ENCODE peak calls at places on chromosomes 3 and 15, in five cellular contexts. C, F, U, T and O are unnamed samples.

GRCh38 chr3:126938520-126939346 is 44.2 kb upstream of the PLXNA1 start:
- DNase-seq in F (no peak), U (no peak), T (no peak), C (peak), O (no peak)

GRCh38 chr15:84740691-84741090 is 7.7 kb upstream of the ZNF592 start:
- DNase-seq in F (no peak), U (no peak), T (no peak), C (no peak), O (no peak)

GRCh38 chr3:179715582-179715981 is 62.7 kb downstream of the USP13 start:
- DNase-seq in T (no peak), F (no peak), C (no peak), U (no peak), O (no peak)

GRCh38 chr3:192928720-192929119 is 11.1 kb upstream of the MB21D2 start:
- DNase-seq in C (no peak), U (no peak), F (no peak), T (no peak), O (no peak)

GRCh38 chr3:16490062-16490641 is 23.3 kb downstream of the RFTN1 start:
- DNase-seq in U (no peak), C (no peak), T (no peak), F (no peak), O (no peak)

GRCh38 chr15:27628486-27628885 is 470.6 kb downstream of the OCA2 start:
- DNase-seq in C (no peak), F (no peak), T (no peak), U (no peak), O (no peak)

GRCh38 chr3:122743581-122744120 is 50.0 kb downstream of the HSPBAP1 start:
- DNase-seq in U (no peak), C (no peak), F (no peak), T (no peak), O (no peak)

GRCh38 chr15:77497108-77497737 is 76.5 kb downstream of the HMG20A start:
- DNase-seq in C (peak), U (no peak), T (no peak), F (no peak), O (no peak)

GRCh38 chr3:57281710-57282109 is 10.8 kb downstream of the ASB14 start:
- DNase-seq in F (no peak), T (no peak), U (no peak), C (no peak), O (no peak)

GRCh38 chr3:105062853-105063252 is 303.9 kb upstream of the ALCAM start:
- DNase-seq in C (no peak), T (no peak), U (no peak), F (no peak), O (no peak)

GRCh38 chr3:181457190-181457589 is 254.5 kb upstream of the SOX2 start:
- DNase-seq in C (no peak), F (no peak), T (no peak), U (no peak), O (no peak)

GRCh38 chr3:125443923-125444322 is 68.8 kb upstream of the ZNF148 start:
- DNase-seq in C (no peak), T (no peak), F (no peak), U (no peak), O (no peak)

GRCh38 chr3:12833226-12834161 is 7.9 kb downstream of the RPL32 start:
- DNase-seq in U (no peak), F (no peak), C (no peak), T (no peak), O (no peak)

GRCh38 chr15:70362350-70362749 is 264.6 kb upstream of the TLE3 start:
- DNase-seq in F (no peak), U (no peak), C (no peak), T (no peak), O (no peak)

GRCh38 chr15:37083610-37084009 is 16.7 kb downstream of the MEIS2 start:
- DNase-seq in F (no peak), T (no peak), C (no peak), U (no peak), O (no peak)

DNA sequence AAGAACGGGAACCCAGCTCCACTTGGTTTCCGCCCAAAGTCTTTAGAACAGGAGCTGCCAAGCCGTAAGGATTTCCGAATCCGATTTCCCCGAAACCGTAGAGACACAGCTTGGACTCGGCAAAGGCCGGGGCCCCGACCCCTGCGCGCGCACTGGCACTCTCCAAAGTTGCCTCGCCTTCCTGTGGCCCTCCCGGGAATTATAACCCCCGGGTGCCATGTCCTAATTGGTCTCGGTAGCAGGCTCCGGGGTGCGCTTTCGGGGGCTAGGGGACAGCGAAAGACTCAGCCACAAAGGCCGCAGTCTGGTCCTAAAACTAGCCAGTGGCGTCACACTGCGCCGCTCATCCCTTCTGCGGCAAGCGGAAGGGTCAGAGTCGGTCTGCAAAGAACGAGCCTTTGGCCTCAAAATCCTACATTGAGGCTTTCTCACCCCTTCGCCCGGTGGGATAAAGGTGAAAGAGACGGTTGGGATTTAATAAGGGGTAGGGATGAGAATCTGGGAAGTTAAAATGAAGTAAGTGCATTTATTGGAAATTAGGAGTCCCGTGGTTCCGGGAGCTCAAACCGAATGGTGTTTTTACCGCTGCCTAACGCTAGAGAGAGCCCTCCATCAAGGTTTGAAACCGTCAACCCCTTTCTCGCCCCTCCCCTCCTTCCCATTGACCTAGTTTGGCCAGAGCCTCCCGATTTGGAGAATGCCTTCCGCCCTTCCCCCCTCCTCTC is 6.7 kb downstream of the BCL6 start:
- DNase-seq in U (peak), F (peak), C (peak), T (peak), O (peak)
- TF ChIP-seq POLR2AphosphoS5 in U (no peak), F (no peak), C (no peak), T (no peak), O (peak)

GRCh38 chr15:64892850-64893403 is 18.8 kb upstream of the ANKDD1A start:
- DNase-seq in T (no peak), C (no peak), U (no peak), F (no peak), O (no peak)
- TF ChIP-seq POLR2AphosphoS5 in T (no peak), C (no peak), U (no peak), F (no peak), O (no peak)

GRCh38 chr15:42060797-42061196 is 33.6 kb downstream of the PLA2G4D start:
- DNase-seq in U (no peak), C (no peak), T (no peak), F (no peak), O (no peak)

GRCh38 chr15:42057744-42058646 is 36.4 kb downstream of the PLA2G4D start:
- DNase-seq in U (no peak), C (no peak), T (no peak), F (no peak), O (no peak)

GRCh38 chr15:42060477-42060763 is 33.9 kb downstream of the PLA2G4D start:
- DNase-seq in C (no peak), F (no peak), U (no peak), T (no peak), O (no peak)

GRCh38 chr15:42058791-42059190 is 35.6 kb downstream of the PLA2G4D start:
- DNase-seq in F (no peak), T (no peak), U (no peak), C (no peak), O (no peak)

DNA sequence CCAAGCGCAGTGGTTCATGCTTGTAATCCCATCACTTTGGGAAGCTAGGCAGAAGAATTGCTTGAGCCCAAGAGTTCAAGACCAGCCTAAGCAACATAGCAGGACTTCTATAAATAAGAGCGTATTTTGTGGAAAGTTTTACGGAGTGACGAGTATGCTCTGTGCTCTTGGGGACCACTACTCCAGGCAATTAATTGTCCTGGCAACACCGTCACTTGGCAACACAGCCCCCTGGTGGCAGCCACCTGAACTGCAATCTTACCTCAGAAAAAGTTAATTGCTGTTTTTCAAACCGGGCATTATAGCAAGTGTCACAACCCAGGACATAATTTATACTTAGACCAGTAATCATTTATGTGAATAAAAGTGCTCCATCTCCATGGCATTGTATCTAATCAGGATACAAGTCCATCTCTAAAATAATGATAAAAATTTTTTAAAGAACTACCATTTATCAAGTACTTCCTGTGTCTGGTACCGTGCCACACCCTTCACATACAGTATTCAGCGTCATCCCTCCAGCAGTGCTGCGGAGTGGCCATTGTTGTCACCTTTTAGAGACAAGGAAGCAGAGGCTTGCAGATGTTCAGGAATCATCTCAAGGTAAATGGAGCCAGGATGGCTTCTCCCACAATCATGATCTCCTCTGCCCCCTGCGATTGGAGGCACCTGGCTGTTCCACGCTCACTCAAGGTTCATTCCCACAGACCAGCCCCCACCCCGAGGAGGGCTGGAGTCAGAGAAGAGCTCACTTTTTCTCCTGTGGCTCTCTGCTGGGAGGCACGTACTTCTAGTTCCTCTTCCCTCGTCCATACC is 34.5 kb downstream of the PLA2G4D start:
- DNase-seq in T (peak), F (peak), U (no peak), C (peak), O (no peak)
- TF ChIP-seq POLR2AphosphoS5 in T (no peak), F (no peak), U (no peak), C (no peak), O (no peak)

GRCh38 chr3:32083901-32084300 is 22.5 kb upstream of the GPD1L start:
- DNase-seq in C (no peak), F (no peak), U (no peak), T (peak), O (no peak)
- TF ChIP-seq POLR2AphosphoS5 in C (no peak), F (no peak), U (no peak), T (no peak), O (no peak)